ENCODE peak calls at places on chromosomes 1 and 21, in nine cellular contexts. A, O, U, T, V, I, S, E and F are unnamed samples.
A peak's percentile ranks its signal among the peaks of the same experiment; 100 is the strongest.

GRCh38 chr1:6367381-6368007 is 26.1 kb downstream of the ACOT7 start:
- DNase-seq in E (no peak), I (no peak), V (no peak), T (no peak), S (no peak), A (no peak), U (no peak), O (no peak), F (peak; percentile 69)

GRCh38 chr1:27257155-27257554 is 22.7 kb downstream of the WDTC1 start:
- DNase-seq in U (peak; percentile 14), A (no peak), I (no peak), E (no peak), O (no peak), V (no peak), T (no peak), S (no peak), F (no peak)

GRCh38 chr1:27713139-27713725 is 12.5 kb upstream of the FAM76A start:
- DNase-seq in U (no peak), T (no peak), E (no peak), I (no peak), O (no peak), V (no peak), A (no peak), S (peak; percentile 3), F (no peak)

GRCh38 chr1:163471766-163472165 is 150.0 kb downstream of the NUF2 start:
- DNase-seq in V (no peak), A (no peak), U (no peak), I (no peak), T (no peak), S (no peak), E (no peak), O (no peak), F (no peak)

GRCh38 chr21:14120091-14120734 is 90.5 kb downstream of the LIPI start:
- DNase-seq in O (no peak), V (no peak), A (no peak), T (peak; percentile 64), S (peak; percentile 6), E (no peak), I (no peak), U (peak; percentile 4), F (peak; percentile 68)

GRCh38 chr1:83998205-83998598 is 730 bp downstream of the TTLL7 start:
- DNase-seq in O (no peak), E (no peak), A (no peak), S (no peak), I (no peak), U (peak; percentile 36), T (peak; percentile 60), V (no peak), F (no peak)

GRCh38 chr1:220787069-220787614 is 429 bp downstream of the MTARC1 start:
- DNase-seq in E (no peak), I (no peak), O (no peak), V (no peak), T (no peak), U (no peak), A (no peak), S (peak; percentile 90), F (peak; percentile 82)

GRCh38 chr1:163205513-163205912 is 2.8 kb upstream of the RGS5 start:
- DNase-seq in U (peak; percentile 18), S (no peak), E (no peak), V (no peak), I (no peak), T (no peak), A (no peak), O (no peak), F (no peak)

GRCh38 chr1:180181048-180181447 is 26.4 kb downstream of the QSOX1 start:
- DNase-seq in S (no peak), U (peak; percentile 23), I (peak; percentile 51), E (peak; percentile 20), O (no peak), A (no peak), V (no peak), T (peak; percentile 60), F (no peak)

GRCh38 chr1:1005774-1006304 is 5.9 kb upstream of the HES4 start:
- DNase-seq in T (no peak), V (no peak), E (no peak), U (no peak), O (no peak), A (peak; percentile 51), S (no peak), I (no peak), F (no peak)

GRCh38 chr1:200042437-200043329 is 15.2 kb downstream of the NR5A2 start:
- DNase-seq in E (no peak), T (no peak), U (no peak), O (no peak), A (no peak), I (no peak), S (no peak), V (no peak), F (peak; percentile 75)

GRCh38 chr1:114585221-114585620 is 3.8 kb upstream of the BCAS2 start:
- DNase-seq in T (no peak), I (no peak), V (no peak), U (peak; percentile 11), E (no peak), S (no peak), A (no peak), O (peak; percentile 7), F (no peak)

GRCh38 chr21:36162631-36163030 is 6.0 kb downstream of the DOP1B start:
- DNase-seq in V (no peak), E (no peak), O (no peak), U (no peak), T (no peak), S (no peak), I (peak; percentile 5), A (no peak), F (no peak)

GRCh38 chr1:27872059-27872801 is at the start of gene THEMIS2:
- DNase-seq in V (no peak), E (peak; percentile 88), A (peak; percentile 78), T (no peak), I (peak; percentile 92), U (peak; percentile 33), S (no peak), O (no peak), F (peak; percentile 44)

GRCh38 chr1:23838401-23838866 is 13.2 kb upstream of the HMGCL start:
- DNase-seq in A (peak; percentile 84), T (no peak), I (peak; percentile 90), V (no peak), U (peak; percentile 52), O (no peak), E (peak; percentile 77), S (peak; percentile 36), F (peak; percentile 71)

GRCh38 chr1:173152585-173152984 is 54.5 kb downstream of the TNFSF4 start:
- DNase-seq in I (no peak), A (no peak), S (no peak), O (no peak), V (no peak), T (no peak), U (no peak), E (no peak), F (no peak)

GRCh38 chr1:29136463-29136915 is 12.8 kb upstream of the TMEM200B start:
- DNase-seq in I (no peak), O (no peak), U (peak; percentile 65), T (no peak), S (no peak), V (no peak), A (no peak), E (no peak), F (peak; percentile 71)

GRCh38 chr1:25031966-25032667 is 102.0 kb upstream of the RUNX3 start:
- DNase-seq in I (no peak), S (peak; percentile 56), O (no peak), T (peak; percentile 28), U (peak; percentile 77), V (no peak), E (peak; percentile 83), A (no peak), F (peak; percentile 62)

GRCh38 chr1:43763497-43763973 is 56.2 kb downstream of the ST3GAL3 start:
- DNase-seq in O (peak; percentile 77), I (no peak), E (peak; percentile 50), T (peak; percentile 85), S (peak; percentile 68), U (peak; percentile 95), V (peak; percentile 86), A (peak; percentile 56), F (peak; percentile 69)

GRCh38 chr1:28437924-28438699 is 67.7 kb upstream of the RCC1 start:
- DNase-seq in S (no peak), E (peak; percentile 22), U (peak; percentile 97), A (peak; percentile 89), I (peak; percentile 94), O (peak; percentile 94), V (peak; percentile 90), T (no peak), F (peak; percentile 74)

GRCh38 chr21:16196521-16197208 is 466.9 kb downstream of the USP25 start:
- DNase-seq in O (no peak), S (no peak), I (no peak), U (peak; percentile 49), T (no peak), A (no peak), E (no peak), V (no peak), F (no peak)

GRCh38 chr1:230794431-230794830 is 47.2 kb downstream of the CAPN9 start:
- DNase-seq in V (no peak), S (no peak), U (no peak), E (no peak), T (peak; percentile 84), A (no peak), I (no peak), O (no peak), F (peak; percentile 42)

GRCh38 chr1:237786066-237786719 is 104.5 kb downstream of the ZP4 start:
- DNase-seq in S (no peak), O (no peak), U (no peak), T (no peak), A (no peak), I (no peak), E (no peak), V (no peak), F (no peak)

GRCh38 chr1:167734841-167735240 is 13.1 kb downstream of the MPZL1 start:
- DNase-seq in T (no peak), E (no peak), I (no peak), U (no peak), O (no peak), V (no peak), S (no peak), A (no peak), F (no peak)

GRCh38 chr1:1891349-1892078 is 627 bp upstream of the GNB1 start:
- DNase-seq in O (peak; percentile 20), E (peak; percentile 88), V (no peak), A (peak; percentile 92), U (peak; percentile 51), I (peak; percentile 90), T (no peak), S (peak; percentile 83), F (peak; percentile 87)

GRCh38 chr1:147089457-147089856 is 82.8 kb downstream of the PRKAB2 start:
- DNase-seq in V (no peak), A (no peak), T (no peak), O (no peak), S (no peak), U (no peak), I (no peak), E (no peak), F (no peak)

GRCh38 chr1:64884261-64885040 is 81.9 kb downstream of the JAK1 start:
- DNase-seq in T (no peak), S (no peak), I (no peak), E (no peak), O (no peak), U (peak; percentile 51), A (no peak), V (no peak), F (no peak)